ENCODE peak calls at places on chromosome 13, in six cellular contexts. One of them, this sample, is unnamed.
A peak's percentile ranks its signal among the peaks of the same experiment; 100 is the strongest.

GRCh38 chr13:79490846-79491245 is 9.9 kb downstream of the NDFIP2 start:
- DNase-seq in A549: no peak
- DNase-seq in H1: no peak
- DNase-seq in GM12878: no peak
- DNase-seq in HepG2: no peak
- DNase-seq in K562: no peak
- DNase-seq in this sample: no peak

GRCh38 chr13:23993439-23993980 is 96.2 kb upstream of the C1QTNF9B start:
- DNase-seq in HepG2: no peak
- DNase-seq in H1: no peak
- DNase-seq in GM12878: peak; percentile 7
- DNase-seq in K562: no peak
- DNase-seq in A549: no peak
- DNase-seq in this sample: peak; percentile 93

GRCh38 chr13:99528547-99528946 is 27.3 kb downstream of the TM9SF2 start:
- DNase-seq in GM12878: no peak
- DNase-seq in K562: no peak
- DNase-seq in A549: no peak
- DNase-seq in H1: no peak
- DNase-seq in HepG2: peak; percentile 17
- DNase-seq in this sample: no peak

GRCh38 chr13:64640002-64640401 is 2590.1 kb downstream of the PCDH9 start:
- DNase-seq in A549: peak; percentile 8
- DNase-seq in K562: no peak
- DNase-seq in H1: no peak
- DNase-seq in HepG2: no peak
- DNase-seq in GM12878: no peak
- DNase-seq in this sample: peak; percentile 31

GRCh38 chr13:104015646-104016396 is 949.6 kb upstream of the SLC10A2 start:
- DNase-seq in GM12878: no peak
- DNase-seq in H1: no peak
- DNase-seq in A549: no peak
- DNase-seq in K562: no peak
- DNase-seq in HepG2: no peak
- DNase-seq in this sample: peak; percentile 83

GRCh38 chr13:84400711-84401110 is 518.4 kb upstream of the SLITRK1 start:
- DNase-seq in HepG2: no peak
- DNase-seq in H1: no peak
- DNase-seq in K562: no peak
- DNase-seq in GM12878: no peak
- DNase-seq in A549: no peak
- DNase-seq in this sample: peak; percentile 82

GRCh38 chr13:20703785-20704458 is 423 bp downstream of the IL17D start:
- DNase-seq in HepG2: peak; percentile 58
- DNase-seq in A549: peak; percentile 75
- DNase-seq in K562: peak; percentile 90
- DNase-seq in GM12878: peak; percentile 9
- DNase-seq in H1: peak; percentile 83
- DNase-seq in this sample: peak; percentile 82

GRCh38 chr13:27372896-27373295 is 51.5 kb upstream of the GTF3A start:
- DNase-seq in HepG2: peak; percentile 68
- DNase-seq in A549: no peak
- DNase-seq in GM12878: no peak
- DNase-seq in H1: no peak
- DNase-seq in K562: no peak
- DNase-seq in this sample: peak; percentile 16

GRCh38 chr13:82259284-82259683 is 1623.0 kb downstream of the SLITRK1 start:
- DNase-seq in A549: no peak
- DNase-seq in K562: no peak
- DNase-seq in HepG2: no peak
- DNase-seq in H1: no peak
- DNase-seq in GM12878: no peak
- DNase-seq in this sample: no peak

GRCh38 chr13:40662866-40663265 is 3.6 kb downstream of the FOXO1 start:
- DNase-seq in H1: no peak
- DNase-seq in HepG2: no peak
- DNase-seq in A549: no peak
- DNase-seq in GM12878: peak; percentile 74
- DNase-seq in K562: no peak
- DNase-seq in this sample: no peak

GRCh38 chr13:111493468-111493867 is 173.0 kb downstream of the TEX29 start:
- DNase-seq in HepG2: no peak
- DNase-seq in GM12878: no peak
- DNase-seq in K562: no peak
- DNase-seq in A549: no peak
- DNase-seq in H1: no peak
- DNase-seq in this sample: no peak

GRCh38 chr13:41707192-41707858 is 250.0 kb downstream of the RGCC start:
- DNase-seq in H1: no peak
- DNase-seq in GM12878: no peak
- DNase-seq in HepG2: no peak
- DNase-seq in A549: no peak
- DNase-seq in K562: no peak
- DNase-seq in this sample: no peak

GRCh38 chr13:51832471-51833152 is 12.4 kb downstream of the TMEM272 start:
- DNase-seq in A549: peak; percentile 21
- DNase-seq in HepG2: no peak
- DNase-seq in K562: no peak
- DNase-seq in H1: no peak
- DNase-seq in GM12878: no peak
- DNase-seq in this sample: peak; percentile 8

GRCh38 chr13:25733696-25734435 is 317.9 kb downstream of the SHISA2 start:
- DNase-seq in GM12878: no peak
- DNase-seq in H1: no peak
- DNase-seq in K562: no peak
- DNase-seq in HepG2: no peak
- DNase-seq in A549: no peak
- DNase-seq in this sample: no peak

DNA sequence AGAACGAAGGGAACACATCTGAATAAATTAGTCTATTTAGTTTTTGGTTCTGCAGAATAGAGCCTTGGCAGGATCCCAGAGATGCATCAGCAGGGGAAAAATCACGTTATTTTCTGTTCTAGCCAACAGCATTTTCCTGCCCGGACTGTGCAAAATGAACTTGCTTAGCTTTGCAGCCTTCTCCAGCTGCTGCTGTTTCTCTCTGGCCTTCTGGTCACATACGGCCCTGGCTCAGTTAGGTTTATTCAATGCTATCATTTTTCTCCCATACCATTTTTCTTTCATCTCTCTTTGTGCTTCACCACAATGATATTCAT is 110.4 kb upstream of the KL start:
- DNase-seq in GM12878: no peak
- DNase-seq in H1: no peak
- DNase-seq in K562: no peak
- DNase-seq in HepG2: no peak
- DNase-seq in A549: no peak
- DNase-seq in this sample: peak; percentile 19
- TF ChIP-seq CEBPB in GM12878: no peak
- TF ChIP-seq CEBPB in H1: no peak
- TF ChIP-seq CEBPB in K562: no peak
- TF ChIP-seq CEBPB in HepG2: no peak
- TF ChIP-seq CEBPB in A549: no peak
- TF ChIP-seq CEBPB in this sample: no peak

GRCh38 chr13:109345433-109345941 is 440.9 kb downstream of the IRS2 start:
- DNase-seq in H1: no peak
- DNase-seq in A549: no peak
- DNase-seq in HepG2: no peak
- DNase-seq in K562: no peak
- DNase-seq in GM12878: no peak
- DNase-seq in this sample: peak; percentile 77
- TF ChIP-seq RAD21 in H1: no peak
- TF ChIP-seq RAD21 in A549: no peak
- TF ChIP-seq RAD21 in HepG2: no peak
- TF ChIP-seq RAD21 in K562: no peak
- TF ChIP-seq RAD21 in GM12878: no peak
- TF ChIP-seq RAD21 in this sample: no peak

GRCh38 chr13:50167224-50167947 is 152.1 kb downstream of the KCNRG start:
- DNase-seq in A549: no peak
- DNase-seq in GM12878: no peak
- DNase-seq in K562: no peak
- DNase-seq in H1: no peak
- DNase-seq in HepG2: no peak
- DNase-seq in this sample: no peak

GRCh38 chr13:50167967-50168366 is 152.7 kb downstream of the KCNRG start:
- DNase-seq in HepG2: no peak
- DNase-seq in H1: no peak
- DNase-seq in A549: no peak
- DNase-seq in GM12878: no peak
- DNase-seq in K562: no peak
- DNase-seq in this sample: no peak

GRCh38 chr13:50168803-50169202 is 153.6 kb downstream of the KCNRG start:
- DNase-seq in GM12878: no peak
- DNase-seq in A549: no peak
- DNase-seq in K562: no peak
- DNase-seq in H1: no peak
- DNase-seq in HepG2: no peak
- DNase-seq in this sample: no peak

GRCh38 chr13:50171585-50172282 is 156.5 kb downstream of the KCNRG start:
- DNase-seq in HepG2: no peak
- DNase-seq in GM12878: no peak
- DNase-seq in K562: no peak
- DNase-seq in A549: no peak
- DNase-seq in H1: no peak
- DNase-seq in this sample: peak; percentile 18

GRCh38 chr13:50170447-50171037 is 155.3 kb downstream of the KCNRG start:
- DNase-seq in A549: no peak
- DNase-seq in GM12878: no peak
- DNase-seq in HepG2: no peak
- DNase-seq in K562: no peak
- DNase-seq in H1: no peak
- DNase-seq in this sample: peak; percentile 21
- TF ChIP-seq CEBPB in A549: no peak
- TF ChIP-seq CEBPB in GM12878: no peak
- TF ChIP-seq CEBPB in HepG2: no peak
- TF ChIP-seq CEBPB in K562: no peak
- TF ChIP-seq CEBPB in H1: no peak
- TF ChIP-seq CEBPB in this sample: no peak

GRCh38 chr13:50197705-50198104 is 182.5 kb downstream of the KCNRG start:
- DNase-seq in A549: no peak
- DNase-seq in HepG2: no peak
- DNase-seq in GM12878: no peak
- DNase-seq in H1: no peak
- DNase-seq in K562: no peak
- DNase-seq in this sample: peak; percentile 12

GRCh38 chr13:50196118-50196517 is 180.9 kb downstream of the KCNRG start:
- DNase-seq in H1: no peak
- DNase-seq in K562: no peak
- DNase-seq in GM12878: no peak
- DNase-seq in HepG2: no peak
- DNase-seq in A549: no peak
- DNase-seq in this sample: no peak

GRCh38 chr13:50200562-50200961 is 185.3 kb downstream of the KCNRG start:
- DNase-seq in GM12878: no peak
- DNase-seq in H1: no peak
- DNase-seq in K562: no peak
- DNase-seq in HepG2: no peak
- DNase-seq in A549: no peak
- DNase-seq in this sample: no peak

GRCh38 chr13:50200988-50201387 is 185.7 kb downstream of the KCNRG start:
- DNase-seq in HepG2: no peak
- DNase-seq in A549: no peak
- DNase-seq in K562: peak; percentile 22
- DNase-seq in H1: no peak
- DNase-seq in GM12878: no peak
- DNase-seq in this sample: no peak

GRCh38 chr13:50198508-50198907 is 183.3 kb downstream of the KCNRG start:
- DNase-seq in GM12878: no peak
- DNase-seq in H1: no peak
- DNase-seq in HepG2: no peak
- DNase-seq in A549: no peak
- DNase-seq in K562: no peak
- DNase-seq in this sample: peak; percentile 20
- TF ChIP-seq RAD21 in GM12878: no peak
- TF ChIP-seq RAD21 in H1: no peak
- TF ChIP-seq RAD21 in HepG2: no peak
- TF ChIP-seq RAD21 in A549: no peak
- TF ChIP-seq RAD21 in K562: no peak
- TF ChIP-seq RAD21 in this sample: no peak

GRCh38 chr13:30371649-30372265 is 50.5 kb upstream of the UBE2L5 start:
- DNase-seq in GM12878: peak; percentile 96
- DNase-seq in H1: no peak
- DNase-seq in K562: no peak
- DNase-seq in HepG2: peak; percentile 35
- DNase-seq in A549: no peak
- DNase-seq in this sample: peak; percentile 82
- TF ChIP-seq CEBPB in GM12878: no peak
- TF ChIP-seq CEBPB in H1: no peak
- TF ChIP-seq CEBPB in K562: no peak
- TF ChIP-seq CEBPB in HepG2: no peak
- TF ChIP-seq CEBPB in A549: no peak
- TF ChIP-seq CEBPB in this sample: no peak

This sample was measured in IMR-90.